ENCODE peak calls at places on chromosomes 6 and 20, in four cellular contexts. Q is GM23248; Z is ovary; J is CD8-positive, alpha-beta T cell. Y is an unnamed sample. For H3K9me3, H3K4me1 and H3K27me3, the result is how much of the 10 kb centered on the place peaks cover.

GRCh38 chr20:36305602-36306556 is at the start of gene DLGAP4:
- DNase-seq in Q (no peak), Z (no peak), J (no peak), Y (no peak)

GRCh38 chr6:167688123-167688522 is 138.6 kb upstream of the AFDN start:
- DNase-seq in Q (no peak), Z (no peak), J (no peak), Y (no peak)

GRCh38 chr20:22501566-22502344 is 82.6 kb downstream of the FOXA2 start:
- DNase-seq in Q (no peak), Z (no peak), J (no peak), Y (no peak)

GRCh38 chr6:45786243-45786795 is 229.3 kb downstream of the CLIC5 start:
- DNase-seq in Q (no peak), Z (no peak), J (no peak), Y (no peak)

GRCh38 chr6:44254201-44254956 is 2.9 kb downstream of the SLC35B2 start:
- DNase-seq in Q (no peak), Z (no peak), J (no peak), Y (no peak)

GRCh38 chr6:193773-194310 is 98.4 kb upstream of the DUSP22 start:
- DNase-seq in Q (no peak), Z (no peak), J (no peak), Y (no peak)

GRCh38 chr6:169798764-169799473 is 47.5 kb downstream of the ERMARD start:
- DNase-seq in Q (no peak), Z (no peak), J (no peak), Y (no peak)

GRCh38 chr6:104357928-104358327 is 501.8 kb downstream of the HACE1 start:
- DNase-seq in Q (no peak), Z (no peak), J (no peak), Y (no peak)

GRCh38 chr6:273441-274111 is 18.7 kb upstream of the DUSP22 start:
- DNase-seq in Q (no peak), Z (no peak), J (no peak), Y (no peak)

GRCh38 chr6:84848960-84849359 is 84.6 kb upstream of the TBX18 start:
- DNase-seq in Q (no peak), Z (no peak), J (no peak), Y (no peak)

GRCh38 chr20:24438331-24438730 is 31.1 kb upstream of the SYNDIG1 start:
- DNase-seq in Q (no peak), Z (no peak), J (no peak), Y (no peak)

GRCh38 chr20:44056010-44056698 is 130.8 kb downstream of the JPH2 start:
- DNase-seq in Q (no peak), Z (no peak), J (peak), Y (no peak)

GRCh38 chr6:63224179-63224578 is 12.9 kb downstream of the FKBP1C start:
- DNase-seq in Q (no peak), Z (no peak), J (no peak), Y (no peak)

GRCh38 chr6:110422444-110422822 is 7.1 kb upstream of the DDO start:
- DNase-seq in Q (no peak), Z (no peak), J (no peak), Y (no peak)

GRCh38 chr6:129138739-129139405 is 255.9 kb downstream of the LAMA2 start:
- DNase-seq in Q (no peak), Z (no peak), J (no peak), Y (no peak)

GRCh38 chr20:9323622-9324021 is 190.8 kb upstream of the LAMP5 start:
- DNase-seq in Q (peak), Z (no peak), J (no peak), Y (no peak)

GRCh38 chr6:149563203-149563927 is 2.8 kb upstream of the GINM1 start:
- DNase-seq in Q (peak), Z (no peak), J (no peak), Y (no peak)

GRCh38 chr20:24675651-24676352 is 206.4 kb downstream of the SYNDIG1 start:
- DNase-seq in Q (no peak), Z (no peak), J (no peak), Y (no peak)

GRCh38 chr6:2072450-2072849 is 173.0 kb downstream of the GMDS start:
- DNase-seq in Q (peak), Z (no peak), J (no peak), Y (no peak)

GRCh38 chr6:169428532-169428931 is 174.9 kb upstream of the THBS2 start:
- DNase-seq in Q (peak), Z (peak), J (no peak), Y (peak)

GRCh38 chr20:32281711-32282110 is 4.3 kb downstream of the KIF3B start:
- DNase-seq in Q (no peak), Z (no peak), J (no peak), Y (no peak)

GRCh38 chr6:13952101-13952500 is 27.3 kb downstream of the RNF182 start:
- DNase-seq in Q (no peak), Z (no peak), J (no peak), Y (no peak)

GRCh38 chr6:13946506-13946905 is 21.8 kb downstream of the RNF182 start:
- DNase-seq in Q (no peak), Z (no peak), J (no peak), Y (no peak)

GRCh38 chr6:13943943-13944342 is 19.2 kb downstream of the RNF182 start:
- DNase-seq in Q (no peak), Z (no peak), J (no peak), Y (no peak)

GRCh38 chr6:13953061-13953705 is 28.4 kb downstream of the RNF182 start:
- DNase-seq in Q (peak), Z (no peak), J (no peak), Y (no peak)

DNA sequence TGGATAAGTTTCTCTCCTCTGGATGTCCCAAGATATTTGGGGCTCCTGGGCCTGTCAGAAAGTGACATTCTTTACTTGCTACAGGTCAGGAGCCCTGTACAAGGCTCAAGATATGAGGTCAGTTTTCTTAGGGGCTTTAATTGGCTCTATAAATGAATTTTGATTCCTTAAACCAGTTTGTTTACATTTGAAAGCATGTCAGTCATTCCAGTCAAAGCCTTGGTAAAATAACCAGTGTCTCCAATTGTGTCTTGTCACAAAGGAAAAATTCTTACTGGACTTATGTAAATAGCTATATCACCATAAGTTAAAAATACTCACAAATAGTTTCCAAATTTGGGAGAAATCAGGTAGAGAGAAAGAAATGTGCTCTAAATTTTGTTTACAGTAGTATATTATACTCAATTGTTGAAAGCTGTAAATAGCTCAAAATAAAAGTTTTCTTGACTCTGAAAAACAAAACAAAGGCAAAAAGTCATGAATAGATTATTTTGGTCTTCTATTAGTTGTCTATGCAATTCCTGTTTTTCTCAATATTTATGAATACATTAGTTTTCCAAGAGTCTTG is 22.9 kb downstream of the RNF182 start:
- DNase-seq in Q (no peak), Z (no peak), J (no peak), Y (no peak)
- H3K9me3 ChIP-seq in Q (under half), Z (under half), J (under half), Y (under half)

GRCh38 chr20:16624106-16624505 is 50.9 kb upstream of the KIF16B start:
- DNase-seq in Q (no peak), Z (no peak), J (no peak), Y (no peak)
- H3K4me1 ChIP-seq in Q (under half), Z (under half), J (under half), Y (under half)

GRCh38 chr6:137492771-137493217 is 1.4 kb downstream of the OLIG3 start:
- DNase-seq in Q (no peak), Z (no peak), J (no peak), Y (no peak)
- H3K27me3 ChIP-seq in Q (half or more), Z (under half), J (half or more), Y (half or more)

GRCh38 chr6:23006656-23007055 is 437.3 kb downstream of the HDGFL1 start:
- DNase-seq in Q (no peak), Z (no peak), J (no peak), Y (no peak)
- H3K9me3 ChIP-seq in Q (under half), Z (under half), J (under half), Y (under half)

GRCh38 chr6:159042003-159042823 is 2.6 kb downstream of the TAGAP start:
- DNase-seq in Q (peak), Z (peak), J (peak), Y (peak)
- H3K4me1 ChIP-seq in Q (under half), Z (under half), J (half or more), Y (under half)

GRCh38 chr6:28212510-28213212 is 12.4 kb upstream of the ZSCAN9 start:
- DNase-seq in Q (peak), Z (no peak), J (no peak), Y (no peak)

GRCh38 chr6:28215425-28215824 is 9.7 kb upstream of the ZSCAN9 start:
- DNase-seq in Q (peak), Z (no peak), J (no peak), Y (no peak)

GRCh38 chr6:28209753-28210535 is 15.1 kb upstream of the ZSCAN9 start:
- DNase-seq in Q (no peak), Z (no peak), J (no peak), Y (no peak)

GRCh38 chr6:28211840-28212509 is 13.1 kb upstream of the ZSCAN9 start:
- DNase-seq in Q (no peak), Z (no peak), J (no peak), Y (no peak)

GRCh38 chr6:28213213-28213523 is 11.9 kb upstream of the ZSCAN9 start:
- DNase-seq in Q (no peak), Z (no peak), J (no peak), Y (no peak)
- H3K27me3 ChIP-seq in Q (under half), Z (under half), J (under half), Y (half or more)